ENCODE peak calls at places on chromosomes 1 and 21, in seven cellular contexts. U is IMR-90; N is CD8-positive, alpha-beta T cell; D is fibroblast of lung; H is NT2/D1; W is tibial artery; G is neural progenitor cell. V is an unnamed sample. For H3K4me1, H3K27me3 and H3K9me3, the result is how much of the 10 kb centered on the place peaks cover.

GRCh38 chr21:10627316-10627863 is 106.0 kb downstream of the TPTE start:
- DNase-seq in H (no peak), D (no peak), U (no peak), G (no peak), W (no peak), N (no peak), V (no peak)

GRCh38 chr1:13600762-13601483 is 17.3 kb downstream of the PDPN start:
- DNase-seq in H (no peak), N (no peak), D (no peak), U (no peak), W (no peak), G (no peak), V (no peak)

GRCh38 chr1:116762281-116762680 is 8.1 kb downstream of the CD2 start:
- DNase-seq in D (no peak), H (no peak), N (no peak), U (no peak), W (no peak), G (no peak), V (no peak)

GRCh38 chr1:246219508-246220030 is 287.5 kb downstream of the SMYD3 start:
- DNase-seq in W (no peak), H (peak), G (peak), U (no peak), N (no peak), D (peak), V (no peak)

GRCh38 chr21:43904316-43904925 is 39.4 kb downstream of the AGPAT3 start:
- DNase-seq in U (no peak), N (no peak), D (no peak), G (no peak), H (no peak), W (no peak), V (no peak)

GRCh38 chr1:228236744-228237143 is 28.9 kb downstream of the OBSCN start:
- DNase-seq in W (no peak), N (no peak), U (peak), D (peak), H (peak), G (peak), V (peak)

GRCh38 chr1:83900530-83900929 is 98.4 kb downstream of the TTLL7 start:
- DNase-seq in D (peak), H (no peak), G (no peak), N (no peak), U (peak), W (no peak), V (no peak)

GRCh38 chr1:31441073-31441472 is 28.1 kb downstream of the SERINC2 start:
- DNase-seq in U (no peak), H (no peak), D (no peak), W (no peak), G (no peak), N (no peak), V (no peak)

GRCh38 chr1:193697105-193697762 is 510.8 kb upstream of the B3GALT2 start:
- DNase-seq in N (no peak), W (no peak), U (no peak), G (no peak), D (no peak), H (peak), V (no peak)

GRCh38 chr1:2347907-2348306 is 43.4 kb downstream of the MORN1 start:
- DNase-seq in G (no peak), W (peak), D (no peak), N (no peak), U (no peak), H (no peak), V (no peak)

GRCh38 chr1:15953791-15954201 is 22.1 kb downstream of the ZBTB17 start:
- DNase-seq in N (no peak), U (no peak), D (no peak), W (no peak), H (no peak), G (peak), V (peak)

GRCh38 chr1:161188381-161188780 is 10.5 kb downstream of the ADAMTS4 start:
- DNase-seq in G (no peak), D (no peak), W (no peak), H (no peak), U (no peak), N (no peak), V (no peak)

GRCh38 chr1:187275985-187276580 is 447.3 kb downstream of the PLA2G4A start:
- DNase-seq in G (no peak), U (no peak), H (no peak), W (no peak), N (no peak), D (no peak), V (no peak)

GRCh38 chr1:44999232-44999631 is 11.9 kb downstream of the HECTD3 start:
- DNase-seq in N (no peak), U (no peak), G (no peak), W (no peak), D (no peak), H (no peak), V (no peak)

GRCh38 chr21:33219961-33220360 is 9.8 kb upstream of the IFNAR2 start:
- DNase-seq in W (no peak), D (no peak), U (no peak), N (no peak), H (no peak), G (no peak), V (no peak)

GRCh38 chr1:999797-1000356 is at the start of gene HES4:
- DNase-seq in U (peak), D (peak), G (peak), N (no peak), H (peak), W (peak), V (peak)

GRCh38 chr21:28923439-28923975 is 69.2 kb downstream of the LTN1 start:
- DNase-seq in N (no peak), D (no peak), W (no peak), G (no peak), H (no peak), U (no peak), V (no peak)
- H3K4me1 ChIP-seq in N (under half), D (under half), W (under half), G (under half), H (under half), U (under half), V (under half)

GRCh38 chr1:19630720-19631119 is 13.4 kb upstream of the NBL1 start:
- DNase-seq in H (no peak), W (no peak), D (no peak), N (no peak), U (no peak), G (no peak), V (no peak)
- H3K27me3 ChIP-seq in H (under half), W (under half), D (under half), N (under half), U (under half), G (under half), V (under half)

GRCh38 chr21:41402231-41402630 is 23.8 kb upstream of the MX1 start:
- DNase-seq in U (no peak), W (no peak), G (no peak), N (no peak), H (no peak), D (no peak), V (no peak)
- H3K9me3 ChIP-seq in U (under half), W (under half), G (under half), N (under half), H (under half), D (under half), V (under half)

DNA sequence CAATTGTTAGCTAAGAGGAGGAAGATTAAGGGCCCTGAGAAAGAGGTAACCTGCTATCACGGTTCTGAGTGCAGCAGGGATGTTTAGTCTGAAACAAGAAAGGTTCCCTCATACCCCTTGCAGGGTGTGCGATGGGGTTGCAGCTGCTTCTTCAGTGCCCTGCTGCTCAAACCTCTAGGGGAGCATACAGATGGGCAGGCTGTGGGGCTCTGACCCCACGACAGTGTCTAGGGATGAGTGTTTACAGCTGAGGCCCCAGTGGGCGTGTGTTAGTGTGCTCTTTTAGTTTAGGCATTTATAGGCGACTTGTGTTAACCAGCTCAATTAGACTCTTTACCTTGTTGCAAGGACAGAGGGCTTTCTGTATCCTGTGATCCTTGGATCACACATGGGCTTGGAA is 41.3 kb upstream of the PLA2G5 start:
- DNase-seq in D (no peak), U (no peak), G (no peak), W (no peak), N (no peak), H (no peak), V (no peak)
- H3K4me1 ChIP-seq in D (under half), U (under half), G (under half), W (under half), N (under half), H (under half), V (under half)

GRCh38 chr21:46137908-46138307 is 17.5 kb downstream of the FTCD start:
- DNase-seq in N (no peak), H (no peak), U (no peak), D (no peak), G (no peak), W (no peak), V (no peak)
- H3K27me3 ChIP-seq in N (under half), H (under half), U (under half), D (under half), G (under half), W (under half), V (under half)